ENCODE peak calls at places on chromosomes 4 and X, in nine cellular contexts. Z is colonic mucosa; R is progenitor cell of endocrine pancreas; Q is neural crest cell; X is epithelial cell of esophagus; E is CD8-positive, alpha-beta T cell; P is astrocyte of the spinal cord; G is mucosa of descending colon; V is tibial artery. F is an unnamed sample.

GRCh38 chrX:68511255-68511654 is 12.4 kb downstream of the YIPF6 start:
- DNase-seq in P (peak), E (no peak), Q (peak), V (no peak), G (no peak), X (peak), Z (peak), R (no peak), F (peak)

GRCh38 chrX:82081027-82081426 is 879.1 kb downstream of the SH3BGRL start:
- DNase-seq in Q (no peak), R (no peak), Z (no peak), E (no peak), G (no peak), V (no peak), X (no peak), P (no peak), F (no peak)

GRCh38 chrX:38342853-38343778 is 9.3 kb upstream of the OTC start:
- DNase-seq in X (no peak), V (no peak), Q (no peak), G (no peak), R (no peak), Z (peak), E (no peak), P (no peak), F (no peak)

GRCh38 chr4:95248713-95249401 is 299.9 kb downstream of the UNC5C start:
- DNase-seq in Z (no peak), X (peak), Q (no peak), G (no peak), V (no peak), R (no peak), P (no peak), E (no peak), F (no peak)

GRCh38 chr4:143025111-143025704 is 159.5 kb upstream of the USP38 start:
- DNase-seq in R (no peak), Q (no peak), E (no peak), P (peak), V (no peak), G (no peak), Z (no peak), X (peak), F (peak)

GRCh38 chr4:80036306-80036705 is 36.7 kb downstream of the ANTXR2 start:
- DNase-seq in E (no peak), X (no peak), G (peak), R (no peak), Q (no peak), P (no peak), Z (peak), V (no peak), F (no peak)

GRCh38 chrX:56784666-56785065 is 55.6 kb downstream of the NBDY start:
- DNase-seq in Z (no peak), R (no peak), X (no peak), P (no peak), G (no peak), V (no peak), Q (no peak), E (no peak), F (no peak)

GRCh38 chrX:129037389-129037788 is 485.9 kb downstream of the SMARCA1 start:
- DNase-seq in Z (no peak), R (no peak), P (no peak), G (no peak), Q (no peak), V (no peak), X (no peak), E (no peak), F (no peak)

GRCh38 chr4:108527729-108528128 is 92.6 kb upstream of the RPL34 start:
- DNase-seq in R (no peak), P (no peak), E (peak), Q (no peak), X (no peak), V (no peak), G (no peak), Z (no peak), F (no peak)

GRCh38 chrX:66889418-66889817 is 250.5 kb upstream of the EDA2R start:
- DNase-seq in R (no peak), V (no peak), P (no peak), E (no peak), Q (no peak), X (no peak), Z (no peak), G (no peak), F (no peak)

GRCh38 chrX:110280954-110281353 is 36.9 kb downstream of the AMMECR1 start:
- DNase-seq in V (no peak), X (no peak), Q (no peak), P (peak), R (no peak), E (no peak), G (no peak), Z (no peak), F (no peak)

GRCh38 chrX:314049-314448 is 4.5 kb downstream of the GTPBP6 start:
- DNase-seq in Q (no peak), R (no peak), G (peak), E (no peak), V (no peak), P (no peak), X (no peak), Z (no peak), F (peak)

GRCh38 chr4:16250665-16251365 is 24.5 kb upstream of the TAPT1 start:
- DNase-seq in Z (no peak), V (no peak), R (no peak), G (no peak), Q (no peak), P (no peak), X (no peak), E (no peak), F (no peak)

GRCh38 chr4:68951078-68951805 is at the start of gene UGT2A3:
- DNase-seq in P (no peak), V (no peak), X (no peak), R (no peak), G (no peak), Q (no peak), Z (peak), E (no peak), F (no peak)

GRCh38 chr4:143406523-143406922 is 69.8 kb downstream of the GAB1 start:
- DNase-seq in E (no peak), V (peak), R (no peak), G (no peak), Z (peak), P (peak), X (no peak), Q (no peak), F (no peak)

GRCh38 chr4:145557720-145558119 is 61.5 kb upstream of the MMAA start:
- DNase-seq in V (peak), E (peak), Z (peak), G (no peak), Q (peak), X (peak), R (peak), P (peak), F (no peak)

GRCh38 chr4:115234405-115235093 is 121.1 kb upstream of the NDST4 start:
- DNase-seq in E (no peak), Q (no peak), P (peak), V (no peak), R (no peak), X (peak), G (no peak), Z (no peak), F (no peak)

GRCh38 chrX:40003071-40003981 is 94.4 kb downstream of the BCOR start:
- DNase-seq in P (no peak), Q (no peak), R (no peak), V (no peak), Z (no peak), X (no peak), G (no peak), E (no peak), F (no peak)

GRCh38 chr4:80094191-80094590 is 21.2 kb upstream of the ANTXR2 start:
- DNase-seq in Z (no peak), E (no peak), V (no peak), R (no peak), Q (no peak), G (no peak), P (no peak), X (no peak), F (no peak)

GRCh38 chr4:128386761-128387599 is 99.4 kb upstream of the PGRMC2 start:
- DNase-seq in R (no peak), Q (no peak), E (no peak), V (peak), X (peak), G (peak), P (peak), Z (peak), F (no peak)

GRCh38 chrX:111270339-111270738 is at the start of gene CAPN6:
- DNase-seq in Q (no peak), V (no peak), R (peak), G (peak), E (no peak), Z (peak), X (peak), P (no peak), F (no peak)

GRCh38 chrX:132532955-132533354 is 44.1 kb upstream of the MBNL3 start:
- DNase-seq in V (no peak), P (peak), E (no peak), Q (no peak), R (no peak), Z (no peak), G (no peak), X (peak), F (no peak)

GRCh38 chr4:28772066-28772465 is 1911.4 kb downstream of the STIM2 start:
- DNase-seq in E (no peak), X (peak), P (peak), G (no peak), R (no peak), V (no peak), Z (no peak), Q (no peak), F (no peak)

GRCh38 chr4:73868206-73869129 is 725 bp upstream of the CXCL1 start:
- DNase-seq in Q (no peak), P (peak), G (no peak), R (no peak), V (no peak), X (peak), Z (peak), E (no peak), F (no peak)

GRCh38 chr4:74394476-74395136 is 29.7 kb downstream of the EREG start:
- DNase-seq in R (no peak), P (peak), Q (no peak), E (no peak), X (no peak), V (no peak), G (no peak), Z (peak), F (no peak)

GRCh38 chr4:143313527-143313926 is 23.1 kb upstream of the GAB1 start:
- DNase-seq in E (no peak), X (no peak), P (no peak), V (no peak), R (no peak), G (no peak), Z (no peak), Q (no peak), F (no peak)

GRCh38 chr4:139857021-139857420 is 191.4 kb downstream of the MGST2 start:
- DNase-seq in X (no peak), Q (no peak), Z (no peak), R (no peak), E (no peak), V (no peak), P (no peak), G (no peak), F (no peak)

GRCh38 chr4:61211781-61212180 is 11.7 kb downstream of the ADGRL3 start:
- DNase-seq in P (no peak), R (no peak), X (no peak), Q (no peak), G (no peak), Z (no peak), V (no peak), E (no peak), F (no peak)

GRCh38 chr4:184118516-184118915 is 99.2 kb downstream of the ENPP6 start:
- DNase-seq in X (no peak), Q (no peak), E (no peak), R (no peak), G (no peak), Z (no peak), V (no peak), P (no peak), F (no peak)

GRCh38 chr4:59091376-59092142 is 1981.4 kb upstream of the IGFBP7 start:
- DNase-seq in G (peak), Q (no peak), P (no peak), Z (no peak), R (no peak), V (no peak), E (no peak), X (no peak), F (peak)

GRCh38 chr4:59094505-59094904 is 1984.3 kb upstream of the IGFBP7 start:
- DNase-seq in V (no peak), R (no peak), Z (no peak), P (no peak), G (no peak), E (no peak), X (no peak), Q (no peak), F (no peak)
- TF ChIP-seq CTCF in V (no peak), R (peak), Z (no peak), P (no peak), G (no peak), E (no peak), X (no peak), Q (peak), F (no peak)

GRCh38 chrX:115896362-115896761 is 274.2 kb upstream of the AGTR2 start:
- DNase-seq in Q (no peak), Z (no peak), V (no peak), X (no peak), R (no peak), P (no peak), E (no peak), G (no peak), F (no peak)

GRCh38 chrX:115895678-115896329 is 274.7 kb upstream of the AGTR2 start:
- DNase-seq in P (no peak), E (no peak), G (no peak), Q (no peak), X (no peak), R (no peak), V (no peak), Z (no peak), F (no peak)

GRCh38 chrX:115892787-115893671 is 277.5 kb upstream of the AGTR2 start:
- DNase-seq in Z (peak), G (peak), V (no peak), E (no peak), P (peak), Q (no peak), X (peak), R (no peak), F (no peak)

GRCh38 chrX:115892056-115892708 is 278.4 kb upstream of the AGTR2 start:
- DNase-seq in G (no peak), E (no peak), V (no peak), Q (no peak), Z (peak), X (peak), P (no peak), R (no peak), F (no peak)

DNA sequence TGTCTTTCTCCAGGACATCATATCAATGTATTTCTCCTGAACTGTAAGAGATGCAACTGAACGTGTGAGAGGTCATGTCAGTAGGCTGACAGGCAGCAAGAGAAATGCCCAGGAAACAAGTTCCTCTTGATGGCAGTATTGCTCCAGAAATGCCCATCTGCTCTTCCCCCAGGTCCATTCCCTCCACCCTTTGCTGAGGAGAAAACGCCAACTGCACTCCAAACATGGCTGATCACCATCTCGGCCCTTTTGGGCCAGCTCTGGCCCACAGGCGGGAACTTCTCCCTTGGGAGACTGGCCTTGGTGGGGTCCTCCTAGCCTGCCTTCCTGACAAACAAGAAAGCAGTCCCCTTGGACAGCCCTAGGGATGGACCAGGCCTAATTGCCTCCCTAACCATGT is 276.5 kb upstream of the AGTR2 start:
- DNase-seq in Z (peak), G (no peak), Q (no peak), E (no peak), P (peak), R (no peak), V (no peak), X (peak), F (no peak)
- TF ChIP-seq CTCF in Z (peak), G (no peak), Q (peak), E (no peak), P (peak), R (peak), V (no peak), X (peak), F (no peak)

GRCh38 chr4:163590103-163590502 is 95.6 kb downstream of the TMA16 start:
- DNase-seq in G (no peak), P (no peak), V (no peak), R (no peak), E (no peak), Z (no peak), X (no peak), Q (no peak), F (no peak)

GRCh38 chr4:163592207-163592606 is 97.7 kb downstream of the TMA16 start:
- DNase-seq in Q (no peak), V (no peak), E (no peak), Z (no peak), R (no peak), P (no peak), X (no peak), G (no peak), F (no peak)

GRCh38 chr4:163590609-163591264 is 96.2 kb downstream of the TMA16 start:
- DNase-seq in Q (no peak), G (no peak), V (no peak), X (peak), P (no peak), Z (no peak), E (no peak), R (no peak), F (no peak)

GRCh38 chr4:163591614-163592020 is 97.1 kb downstream of the TMA16 start:
- DNase-seq in P (no peak), V (no peak), Z (no peak), R (no peak), E (no peak), G (no peak), Q (no peak), X (no peak), F (no peak)

DNA sequence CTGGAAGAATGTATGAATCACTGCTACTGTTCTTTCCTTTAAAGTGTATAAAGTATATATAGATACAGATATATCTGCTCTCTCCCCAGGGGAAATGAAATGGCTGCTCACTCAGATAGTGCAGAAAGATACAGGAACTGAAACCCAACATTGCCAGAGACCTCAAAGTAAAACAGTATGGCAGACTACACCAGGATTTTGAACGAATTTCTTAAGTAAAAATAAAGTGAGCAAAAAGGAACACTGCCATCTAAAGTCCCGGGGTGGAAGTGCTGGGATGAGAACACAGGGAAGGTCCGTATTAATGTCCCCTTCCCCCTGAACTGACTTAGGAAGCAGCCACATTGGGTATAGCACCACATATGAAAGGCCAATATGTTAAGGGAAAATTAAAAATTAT is 93.4 kb downstream of the TMA16 start:
- DNase-seq in P (peak), R (no peak), X (peak), Z (no peak), Q (no peak), E (no peak), V (no peak), G (no peak), F (no peak)
- TF ChIP-seq CTCF in P (peak), R (peak), X (no peak), Z (no peak), Q (peak), E (peak), V (no peak), G (no peak), F (peak)

GRCh38 chr4:161256172-161256571 is 907.6 kb downstream of the FSTL5 start:
- DNase-seq in Z (no peak), P (peak), V (no peak), Q (no peak), E (no peak), R (no peak), G (no peak), X (peak), F (no peak)

GRCh38 chr4:161260819-161261218 is 903.0 kb downstream of the FSTL5 start:
- DNase-seq in V (no peak), P (no peak), Z (no peak), E (no peak), R (no peak), Q (no peak), X (no peak), G (no peak), F (no peak)

GRCh38 chr4:161254375-161254774 is 909.4 kb downstream of the FSTL5 start:
- DNase-seq in V (no peak), X (peak), Q (no peak), E (no peak), G (no peak), R (no peak), P (no peak), Z (no peak), F (no peak)

GRCh38 chr4:161252520-161253141 is 911.2 kb downstream of the FSTL5 start:
- DNase-seq in V (no peak), Z (no peak), X (peak), R (no peak), P (peak), Q (no peak), G (no peak), E (no peak), F (no peak)

DNA sequence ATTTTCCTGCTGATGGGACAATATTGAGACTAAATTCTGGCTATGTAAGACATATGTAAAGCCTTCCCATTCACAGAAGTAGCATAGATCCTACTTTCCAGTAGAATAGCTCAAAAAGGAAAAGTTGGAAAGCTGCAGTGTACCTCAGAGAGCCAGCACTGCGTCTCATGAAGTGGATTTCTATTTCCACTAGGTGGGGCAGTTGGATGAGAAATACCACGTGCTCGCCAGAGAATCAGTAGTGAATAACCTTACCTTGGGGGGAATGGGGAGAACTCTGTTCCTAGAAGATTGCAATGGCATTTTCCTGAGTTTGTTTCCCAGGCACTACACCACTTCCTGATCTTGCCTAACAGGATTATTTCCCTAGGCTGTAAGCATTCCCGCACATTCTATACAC is 907.1 kb downstream of the FSTL5 start:
- DNase-seq in R (no peak), X (peak), P (no peak), V (no peak), Z (no peak), G (no peak), Q (no peak), E (no peak), F (no peak)
- TF ChIP-seq CTCF in R (no peak), X (peak), P (peak), V (no peak), Z (no peak), G (no peak), Q (peak), E (no peak), F (no peak)

GRCh38 chr4:169723207-169723606 is 34.5 kb downstream of the HPF1 start:
- DNase-seq in G (no peak), Q (no peak), P (no peak), R (no peak), Z (no peak), X (peak), E (no peak), V (no peak), F (no peak)
- TF ChIP-seq CTCF in G (no peak), Q (no peak), P (peak), R (no peak), Z (no peak), X (no peak), E (peak), V (no peak), F (no peak)

GRCh38 chrX:153789654-153790053 is 4.5 kb downstream of the IDH3G start:
- DNase-seq in Z (no peak), X (no peak), P (no peak), Q (no peak), G (no peak), E (no peak), R (no peak), V (no peak), F (no peak)
- TF ChIP-seq CTCF in Z (no peak), X (no peak), P (no peak), Q (no peak), G (no peak), E (no peak), R (no peak), V (no peak), F (no peak)

GRCh38 chrX:13189380-13189779 is 130.5 kb downstream of the ATXN3L start:
- DNase-seq in P (no peak), R (no peak), E (no peak), X (no peak), G (no peak), Z (no peak), Q (no peak), V (no peak), F (no peak)

GRCh38 chrX:13188731-13189309 is 131.0 kb downstream of the ATXN3L start:
- DNase-seq in P (no peak), G (no peak), X (no peak), Z (no peak), Q (no peak), E (no peak), V (no peak), R (no peak), F (no peak)

GRCh38 chrX:13194291-13195103 is 125.4 kb downstream of the ATXN3L start:
- DNase-seq in V (no peak), G (no peak), E (no peak), R (no peak), Z (no peak), Q (no peak), P (no peak), X (peak), F (no peak)

GRCh38 chrX:13190051-13190450 is 129.8 kb downstream of the ATXN3L start:
- DNase-seq in E (no peak), V (no peak), Z (no peak), X (no peak), Q (no peak), G (no peak), R (no peak), P (no peak), F (no peak)
- TF ChIP-seq CTCF in E (no peak), V (no peak), Z (no peak), X (no peak), Q (no peak), G (no peak), R (no peak), P (no peak), F (no peak)

GRCh38 chr4:113560579-113560978 is 201.0 kb downstream of the CAMK2D start:
- DNase-seq in Q (no peak), P (no peak), R (no peak), X (no peak), G (no peak), E (no peak), Z (no peak), V (no peak), F (no peak)
- TF ChIP-seq CTCF in Q (no peak), P (no peak), R (no peak), X (no peak), G (no peak), E (no peak), Z (no peak), V (no peak), F (no peak)